ENCODE peak calls at places on chromosomes 1 and 21, in six cellular contexts. J is body of pancreas, H is right lobe of liver, L is ovary, B is sigmoid colon, C is testis. W is an unnamed sample. For H3K4me1 and H3K36me3, the result is how much of the 10 kb centered on the place peaks cover.

GRCh38 chr1:12184008-12184681 is 17.4 kb downstream of the TNFRSF1B start:
- DNase-seq in H (peak), C (peak), J (peak), B (peak), L (peak), W (peak)

GRCh38 chr1:13813398-13814012 is 113.5 kb downstream of the PRDM2 start:
- DNase-seq in H (no peak), B (no peak), C (peak), L (peak), J (peak), W (peak)

GRCh38 chr1:184664042-184664659 is 90.5 kb downstream of the EDEM3 start:
- DNase-seq in B (peak), H (peak), C (peak), J (peak), L (peak), W (peak)

GRCh38 chr1:112267929-112268328 is 128.1 kb upstream of the CTTNBP2NL start:
- DNase-seq in J (peak), C (peak), L (peak), B (peak), H (no peak), W (no peak)

GRCh38 chr21:43913928-43914327 is 48.9 kb downstream of the AGPAT3 start:
- DNase-seq in B (peak), H (no peak), C (no peak), L (no peak), J (no peak), W (no peak)

GRCh38 chr1:47761201-47761930 is 235.8 kb downstream of the TRABD2B start:
- DNase-seq in B (peak), L (no peak), H (peak), C (no peak), J (no peak), W (peak)

GRCh38 chr1:180778782-180779398 is 133.8 kb upstream of the KIAA1614 start:
- DNase-seq in C (no peak), J (peak), B (no peak), H (no peak), L (no peak), W (no peak)

GRCh38 chr1:151006331-151007052 is at the start of gene MINDY1:
- DNase-seq in H (peak), J (peak), B (peak), C (peak), L (peak), W (peak)

GRCh38 chr1:29162476-29163138 is 19.1 kb downstream of the SRSF4 start:
- DNase-seq in B (no peak), H (no peak), J (no peak), C (no peak), L (no peak), W (no peak)

GRCh38 chr21:44057960-44058651 is 46.0 kb downstream of the TRAPPC10 start:
- DNase-seq in H (no peak), J (no peak), B (no peak), L (no peak), C (no peak), W (no peak)

GRCh38 chr1:2028870-2029560 is 9.9 kb downstream of the GABRD start:
- DNase-seq in B (no peak), C (no peak), H (no peak), J (no peak), L (no peak), W (no peak)

GRCh38 chr1:206032356-206033140 is 8.9 kb upstream of the CTSE start:
- DNase-seq in J (no peak), C (no peak), L (no peak), B (no peak), H (no peak), W (no peak)

GRCh38 chr1:213003281-213003680 is 12.4 kb downstream of the ANGEL2 start:
- DNase-seq in L (no peak), H (no peak), B (no peak), J (no peak), C (no peak), W (no peak)

GRCh38 chr21:43345746-43346409 is 81.1 kb downstream of the SIK1 start:
- DNase-seq in C (no peak), H (no peak), B (no peak), L (no peak), J (no peak), W (no peak)

GRCh38 chr1:168913711-168914463 is 184.9 kb upstream of the DPT start:
- DNase-seq in L (no peak), J (peak), C (no peak), H (no peak), B (no peak), W (no peak)

GRCh38 chr1:167196185-167196584 is 24.5 kb upstream of the POU2F1 start:
- DNase-seq in B (no peak), C (no peak), J (no peak), L (no peak), H (no peak), W (no peak)

GRCh38 chr1:83571536-83571935 is 427.4 kb downstream of the TTLL7 start:
- DNase-seq in J (no peak), H (no peak), L (no peak), B (no peak), C (no peak), W (no peak)

GRCh38 chr1:18341291-18342058 is 139.3 kb upstream of the KLHDC7A start:
- DNase-seq in L (no peak), J (no peak), B (no peak), H (no peak), C (no peak), W (no peak)

GRCh38 chr1:42924249-42925131 is 34.2 kb downstream of the SLC2A1 start:
- DNase-seq in B (peak), J (peak), L (peak), H (peak), C (peak), W (peak)

GRCh38 chr1:169484683-169485426 is 889 bp downstream of the SLC19A2 start:
- DNase-seq in B (peak), J (peak), L (peak), C (peak), H (peak), W (no peak)

GRCh38 chr1:43978551-43979260 is at the start of gene B4GALT2:
- DNase-seq in C (peak), J (peak), H (peak), L (peak), B (no peak), W (peak)

GRCh38 chr1:235588916-235589515 is 60.6 kb downstream of the GNG4 start:
- DNase-seq in L (peak), H (no peak), B (no peak), C (no peak), J (no peak), W (peak)

GRCh38 chr21:41780337-41781046 is 13.6 kb upstream of the RIPK4 start:
- DNase-seq in H (no peak), B (no peak), C (no peak), L (no peak), J (no peak), W (no peak)

GRCh38 chr1:205939690-205940330 is 3.4 kb downstream of the SLC26A9 start:
- DNase-seq in J (peak), H (no peak), B (no peak), L (no peak), C (no peak), W (no peak)

GRCh38 chr1:109874445-109874844 is 36.2 kb upstream of the CSF1 start:
- DNase-seq in J (no peak), L (no peak), B (no peak), C (no peak), H (no peak), W (no peak)

GRCh38 chr1:109877320-109877771 is 33.3 kb upstream of the CSF1 start:
- DNase-seq in J (peak), L (peak), C (peak), B (peak), H (no peak), W (no peak)

GRCh38 chr1:109877776-109878175 is 32.9 kb upstream of the CSF1 start:
- DNase-seq in H (no peak), J (no peak), C (no peak), L (no peak), B (no peak), W (no peak)

GRCh38 chr1:109876617-109877319 is 33.9 kb upstream of the CSF1 start:
- DNase-seq in L (no peak), J (no peak), B (no peak), C (no peak), H (no peak), W (no peak)

GRCh38 chr1:109875874-109876273 is 34.8 kb upstream of the CSF1 start:
- DNase-seq in C (no peak), H (no peak), B (no peak), L (no peak), J (no peak), W (no peak)
- H3K4me1 ChIP-seq in C (under half), H (under half), B (under half), L (under half), J (under half), W (under half)

GRCh38 chr21:32285476-32285875 is 6.6 kb upstream of the MIS18A start:
- DNase-seq in H (no peak), J (no peak), C (no peak), L (no peak), B (no peak), W (no peak)
- TF ChIP-seq POLR2A in H (no peak), J (no peak), C (no peak), L (no peak), B (no peak), W (no peak)

DNA sequence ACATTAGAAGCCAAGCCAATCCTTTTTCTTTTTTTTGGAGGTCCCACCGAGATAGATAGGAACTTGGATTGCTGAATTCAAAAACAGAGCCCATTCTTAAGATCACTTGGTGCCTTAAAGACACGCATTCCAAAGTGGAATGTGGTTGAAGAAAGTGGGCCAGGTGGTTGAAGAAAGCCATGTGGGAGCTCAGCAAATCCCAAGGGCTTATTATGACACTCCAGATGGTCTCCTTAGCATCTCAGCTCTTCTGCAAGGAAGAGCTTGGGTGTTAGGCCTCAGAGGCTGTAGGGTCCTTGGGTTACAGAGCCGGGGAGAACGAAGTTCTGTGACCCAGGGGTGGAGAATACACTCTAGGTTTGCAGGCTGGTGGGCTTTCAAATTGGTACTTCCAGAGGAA is 13.5 kb downstream of the TOR3A start:
- DNase-seq in B (no peak), H (no peak), C (no peak), J (no peak), L (no peak), W (no peak)
- H3K36me3 ChIP-seq in B (under half), H (under half), C (under half), J (under half), L (under half), W (half or more)

GRCh38 chr1:100358210-100358609 is 5.9 kb downstream of the CDC14A start:
- DNase-seq in L (no peak), C (peak), B (no peak), J (no peak), H (no peak), W (no peak)
- H3K4me1 ChIP-seq in L (under half), C (under half), B (under half), J (under half), H (under half), W (under half)

DNA sequence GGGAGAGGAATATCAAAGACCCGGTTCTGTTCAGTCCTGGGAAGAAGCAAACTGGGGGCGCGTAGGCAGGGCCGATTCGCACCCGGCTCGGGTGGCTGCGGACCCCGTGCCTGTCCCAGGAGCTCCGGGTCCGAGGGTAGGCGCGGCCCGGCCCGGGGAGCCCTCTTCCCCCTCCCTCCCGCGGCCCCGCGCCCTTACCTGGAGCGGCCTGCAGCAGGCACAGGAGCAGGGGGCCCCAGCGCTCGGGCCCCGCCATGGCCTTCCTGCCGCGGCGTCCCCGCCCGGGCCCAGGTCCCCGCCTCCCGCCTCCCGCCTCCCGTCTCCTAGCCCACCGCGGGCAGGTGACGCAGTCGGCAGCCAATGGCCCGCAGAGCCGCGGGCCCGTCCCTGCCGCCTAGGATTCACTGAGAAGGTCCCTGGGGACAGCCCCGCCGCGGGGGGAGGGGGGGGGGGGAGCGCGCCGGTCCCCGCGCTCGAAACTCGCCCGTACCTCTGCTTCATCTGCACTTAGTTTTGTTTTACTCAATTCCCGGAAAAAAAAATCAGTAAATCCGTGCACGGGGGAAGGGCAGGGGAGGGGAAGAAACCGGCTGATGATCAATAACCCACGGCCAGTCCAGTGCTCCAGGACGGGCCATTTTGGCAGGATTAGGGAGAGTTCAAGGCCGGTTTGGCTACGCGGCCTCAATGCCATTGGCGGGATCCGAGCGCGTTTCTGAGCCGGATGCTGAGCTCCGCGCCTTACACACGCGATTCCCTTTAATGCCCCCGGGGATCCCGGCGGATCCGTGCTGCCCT is at the start of gene IFNLR1:
- DNase-seq in J (peak), L (peak), C (peak), B (no peak), H (peak), W (peak)
- TF ChIP-seq POLR2A in J (peak), L (no peak), C (no peak), B (no peak), H (peak), W (no peak)

GRCh38 chr1:10656431-10656830 is 140.0 kb downstream of the CASZ1 start:
- DNase-seq in J (no peak), B (no peak), L (no peak), H (no peak), C (no peak), W (no peak)
- H3K36me3 ChIP-seq in J (under half), B (under half), L (under half), H (under half), C (under half), W (under half)

GRCh38 chr1:164644774-164645634 is 86.0 kb downstream of the PBX1 start:
- DNase-seq in H (no peak), J (no peak), B (no peak), C (no peak), L (no peak), W (no peak)

GRCh38 chr1:164648211-164649080 is 89.5 kb downstream of the PBX1 start:
- DNase-seq in B (no peak), J (peak), H (no peak), L (no peak), C (no peak), W (no peak)

GRCh38 chr1:164649146-164649545 is 90.2 kb downstream of the PBX1 start:
- DNase-seq in J (no peak), H (no peak), C (no peak), L (no peak), B (no peak), W (no peak)

GRCh38 chr1:164645921-164646320 is 86.9 kb downstream of the PBX1 start:
- DNase-seq in B (no peak), J (no peak), H (no peak), C (no peak), L (no peak), W (no peak)

GRCh38 chr1:164647211-164647610 is 88.2 kb downstream of the PBX1 start:
- DNase-seq in J (no peak), C (no peak), L (no peak), H (no peak), B (no peak), W (no peak)
- H3K4me1 ChIP-seq in J (half or more), C (under half), L (under half), H (under half), B (under half), W (under half)

DNA sequence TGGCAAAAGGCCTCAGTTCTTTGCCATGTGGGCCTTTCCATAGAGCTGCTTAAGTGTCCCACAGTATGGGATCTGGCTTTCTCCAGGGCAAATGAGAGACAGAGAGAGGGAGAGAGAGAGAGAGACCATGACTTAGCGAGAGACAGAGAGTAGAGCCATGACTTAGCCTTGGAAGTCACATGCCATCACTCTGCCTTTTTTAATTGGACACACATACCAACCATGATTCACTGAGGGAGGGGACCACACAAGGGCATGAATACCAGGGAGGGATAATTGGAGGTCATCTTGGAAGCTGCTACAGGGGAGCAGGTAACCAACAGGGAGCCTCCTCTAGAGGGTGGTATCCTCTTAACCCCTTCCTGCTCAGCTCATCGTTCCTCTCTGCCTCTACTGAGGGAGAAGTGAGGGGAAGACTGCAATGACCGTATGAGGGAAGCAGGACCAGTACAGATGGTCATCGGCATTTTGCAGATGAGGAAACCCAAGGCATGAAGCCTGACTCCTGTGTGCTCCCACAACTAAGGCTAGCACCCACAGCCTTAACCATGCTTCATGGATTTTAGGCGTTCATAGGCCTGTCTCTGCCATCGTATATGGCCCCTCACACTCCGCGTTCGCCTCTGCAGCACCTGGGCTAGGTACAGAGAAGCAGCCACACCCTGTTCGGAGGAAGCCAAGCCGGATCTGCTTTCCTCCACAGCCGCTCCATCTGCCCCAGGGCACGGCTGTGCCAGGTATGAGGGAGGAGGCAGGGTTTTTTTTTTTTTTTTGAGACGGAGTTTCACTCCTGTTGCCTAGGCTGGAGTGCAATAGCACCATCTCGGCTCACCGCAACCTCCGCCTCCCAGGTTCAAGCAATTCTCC is 38.6 kb downstream of the MEF2D start:
- DNase-seq in H (no peak), C (no peak), L (no peak), J (no peak), B (no peak), W (no peak)
- TF ChIP-seq POLR2A in H (no peak), C (no peak), L (no peak), J (no peak), B (no peak), W (no peak)

GRCh38 chr1:94183197-94183815 is 54.1 kb downstream of the ARHGAP29 start:
- DNase-seq in C (no peak), J (no peak), L (no peak), B (no peak), H (no peak), W (no peak)
- H3K36me3 ChIP-seq in C (under half), J (under half), L (under half), B (under half), H (under half), W (under half)